ENCODE peak calls at places on chromosomes 7 and 10, in six cellular contexts. C is upper lobe of left lung, P is hepatocyte, T is colonic mucosa, Q is neural progenitor cell, G is psoas muscle. U is an unnamed sample.

GRCh38 chr7:102024769-102025391 is 207.5 kb downstream of the CUX1 start:
- DNase-seq in C (no peak), P (peak; percentile 83), T (peak; percentile 56), Q (peak; percentile 34), G (no peak), U (no peak)

GRCh38 chr7:30503273-30504212 is 1.1 kb downstream of the GGCT start:
- DNase-seq in C (no peak), P (no peak), T (no peak), Q (no peak), G (no peak), U (no peak)

GRCh38 chr7:4406288-4407058 is 275.6 kb upstream of the FOXK1 start:
- DNase-seq in C (no peak), P (no peak), T (no peak), Q (no peak), G (no peak), U (no peak)

GRCh38 chr7:50367098-50367497 is 62.6 kb downstream of the IKZF1 start:
- DNase-seq in C (no peak), P (no peak), T (no peak), Q (no peak), G (no peak), U (no peak)

GRCh38 chr10:84200537-84201243 is 6.4 kb downstream of the CDHR1 start:
- DNase-seq in C (no peak), P (no peak), T (peak; percentile 87), Q (no peak), G (no peak), U (no peak)

GRCh38 chr7:98755138-98755898 is 114.5 kb downstream of the TMEM130 start:
- DNase-seq in C (no peak), P (no peak), T (no peak), Q (peak; percentile 49), G (no peak), U (no peak)

GRCh38 chr7:155862088-155862487 is 49.8 kb upstream of the SHH start:
- DNase-seq in C (no peak), P (no peak), T (peak; percentile 4), Q (no peak), G (no peak), U (no peak)

GRCh38 chr10:580796-581195 is 108.7 kb downstream of the DIP2C start:
- DNase-seq in C (no peak), P (no peak), T (no peak), Q (no peak), G (no peak), U (peak; percentile 52)

GRCh38 chr7:117009705-117010361 is 56.5 kb downstream of the ST7 start:
- DNase-seq in C (no peak), P (no peak), T (no peak), Q (no peak), G (no peak), U (no peak)

GRCh38 chr7:46539892-46540483 is 618.9 kb upstream of the IGFBP3 start:
- DNase-seq in C (no peak), P (no peak), T (no peak), Q (no peak), G (no peak), U (no peak)

GRCh38 chr7:8120390-8121058 is 141.4 kb downstream of the ICA1 start:
- DNase-seq in C (no peak), P (no peak), T (no peak), Q (no peak), G (no peak), U (no peak)

GRCh38 chr10:86872757-86873156 is 84.7 kb downstream of the MMRN2 start:
- DNase-seq in C (peak; percentile 31), P (no peak), T (no peak), Q (peak; percentile 17), G (no peak), U (no peak)

GRCh38 chr10:132413226-132414205 is 16.5 kb downstream of the PWWP2B start:
- DNase-seq in C (no peak), P (no peak), T (no peak), Q (no peak), G (no peak), U (no peak)

GRCh38 chr7:42174391-42174848 is 62.6 kb downstream of the GLI3 start:
- DNase-seq in C (no peak), P (no peak), T (no peak), Q (no peak), G (peak; percentile 53), U (no peak)

GRCh38 chr10:129410688-129411087 is 56.4 kb upstream of the MGMT start:
- DNase-seq in C (no peak), P (no peak), T (peak; percentile 3), Q (no peak), G (no peak), U (no peak)

GRCh38 chr10:101670635-101671034 is 24.3 kb downstream of the FBXW4 start:
- DNase-seq in C (no peak), P (no peak), T (no peak), Q (no peak), G (no peak), U (no peak)

GRCh38 chr10:123034332-123034731 is 25.5 kb downstream of the ACADSB start:
- DNase-seq in C (no peak), P (peak; percentile 11), T (no peak), Q (no peak), G (no peak), U (no peak)

GRCh38 chr7:121138262-121138933 is 149.9 kb downstream of the CPED1 start:
- DNase-seq in C (no peak), P (no peak), T (no peak), Q (no peak), G (no peak), U (no peak)

GRCh38 chr10:94627511-94627910 is 56.0 kb upstream of the CYP2C18 start:
- DNase-seq in C (no peak), P (no peak), T (no peak), Q (no peak), G (no peak), U (no peak)

GRCh38 chr10:36280886-36281499 is 638.9 kb upstream of the FZD8 start:
- DNase-seq in C (no peak), P (no peak), T (no peak), Q (no peak), G (no peak), U (no peak)

GRCh38 chr10:124701881-124702656 is 42.1 kb downstream of the FAM53B start:
- DNase-seq in C (no peak), P (no peak), T (no peak), Q (no peak), G (peak; percentile 77), U (no peak)

GRCh38 chr10:124705021-124705740 is 39.0 kb downstream of the FAM53B start:
- DNase-seq in C (no peak), P (no peak), T (no peak), Q (no peak), G (peak; percentile 79), U (no peak)

GRCh38 chr10:124704428-124704805 is 39.8 kb downstream of the FAM53B start:
- DNase-seq in C (no peak), P (no peak), T (no peak), Q (no peak), G (no peak), U (no peak)

GRCh38 chr10:124703372-124703771 is 40.8 kb downstream of the FAM53B start:
- DNase-seq in C (no peak), P (no peak), T (no peak), Q (no peak), G (peak; percentile 50), U (no peak)

GRCh38 chr10:124703778-124704427 is 40.3 kb downstream of the FAM53B start:
- DNase-seq in C (no peak), P (no peak), T (peak; percentile 58), Q (no peak), G (peak; percentile 95), U (no peak)
- H3K4me1 ChIP-seq in C (peaks cover 93% of the 10 kb centered on the region), P (peaks cover 43% of the 10 kb centered on the region), T (peaks cover 21% of the 10 kb centered on the region), Q (peaks cover 17% of the 10 kb centered on the region), G (peaks cover 100% of the 10 kb centered on the region), U (peaks cover 99% of the 10 kb centered on the region)

DNA sequence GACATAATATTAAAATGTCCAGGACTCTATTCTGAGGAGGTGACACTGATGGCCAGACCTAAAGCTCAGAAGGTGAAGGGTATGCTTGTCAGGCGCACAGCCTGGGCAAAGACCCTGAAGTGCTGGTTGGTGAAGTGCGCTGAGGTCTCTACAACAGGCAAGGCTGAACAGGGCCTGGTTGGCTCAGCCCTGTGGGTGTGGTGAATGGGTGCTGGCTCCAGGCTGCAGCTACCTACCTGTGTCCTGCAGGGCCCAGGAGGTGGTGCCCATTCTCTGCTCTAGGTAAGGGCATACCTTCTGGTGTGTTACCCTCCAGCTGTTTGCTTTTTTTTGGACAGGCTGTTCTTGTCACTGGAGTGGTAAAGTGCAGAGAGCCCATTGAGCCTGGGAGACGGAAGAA is 85.1 kb downstream of the RAMP3 start:
- DNase-seq in C (no peak), P (no peak), T (no peak), Q (no peak), G (no peak), U (no peak)
- H3K4me1 ChIP-seq in C (peaks cover 8% of the 10 kb centered on the region), P (no peaks in the 10 kb centered on the region), T (no peaks in the 10 kb centered on the region), Q (no peaks in the 10 kb centered on the region), G (no peaks in the 10 kb centered on the region), U (no peaks in the 10 kb centered on the region)

DNA sequence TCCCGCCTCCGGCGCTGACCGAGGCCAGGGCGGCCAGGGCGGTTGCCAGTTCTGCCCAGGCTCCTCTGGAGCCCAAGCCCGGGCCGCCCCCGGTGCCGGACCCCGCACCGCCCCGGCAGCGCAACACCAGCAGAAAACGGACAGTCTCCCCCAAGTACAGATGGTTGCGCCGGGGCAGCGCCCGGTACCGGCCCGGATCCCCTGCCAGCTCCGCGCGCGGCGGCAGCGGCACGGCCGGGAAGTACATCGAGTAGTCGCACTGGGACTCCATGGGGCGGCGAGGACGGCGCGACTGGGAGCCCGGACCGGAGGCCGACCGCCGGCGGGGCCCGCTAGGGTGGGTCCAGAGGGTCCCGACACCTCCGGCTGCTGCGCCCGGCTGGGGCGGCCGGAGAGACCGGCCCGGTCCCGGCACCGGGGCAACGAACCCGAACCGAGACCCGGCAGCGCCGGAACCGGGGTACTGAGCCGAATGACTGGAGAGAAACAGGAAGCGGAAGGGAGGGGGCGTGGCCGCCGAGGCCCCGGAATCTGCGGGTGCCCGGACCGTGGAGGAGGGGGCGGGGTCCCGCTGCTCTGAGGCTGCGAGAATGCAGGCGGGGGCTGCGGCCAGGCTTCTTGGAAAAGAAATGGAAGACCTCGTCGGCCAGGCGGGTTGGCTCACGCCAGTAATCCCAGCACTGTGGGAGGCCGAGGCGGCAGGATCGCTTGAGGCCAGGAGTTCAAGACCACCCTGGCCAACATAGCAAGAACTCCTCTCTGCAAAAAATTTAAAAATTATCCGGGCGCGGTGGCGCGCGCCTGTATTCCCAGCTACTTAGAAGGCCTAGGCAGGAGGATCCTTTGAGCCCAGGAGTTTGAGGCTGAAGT is at the start of gene TRAPPC14:
- DNase-seq in C (peak; percentile 95), P (peak; percentile 95), T (peak; percentile 98), Q (peak; percentile 97), G (peak; percentile 95), U (peak; percentile 96)
- H3K4me1 ChIP-seq in C (peaks cover 25% of the 10 kb centered on the region), P (peaks cover 11% of the 10 kb centered on the region), T (peaks cover 31% of the 10 kb centered on the region), Q (no peaks in the 10 kb centered on the region), G (peaks cover 12% of the 10 kb centered on the region), U (peaks cover 55% of the 10 kb centered on the region)

DNA sequence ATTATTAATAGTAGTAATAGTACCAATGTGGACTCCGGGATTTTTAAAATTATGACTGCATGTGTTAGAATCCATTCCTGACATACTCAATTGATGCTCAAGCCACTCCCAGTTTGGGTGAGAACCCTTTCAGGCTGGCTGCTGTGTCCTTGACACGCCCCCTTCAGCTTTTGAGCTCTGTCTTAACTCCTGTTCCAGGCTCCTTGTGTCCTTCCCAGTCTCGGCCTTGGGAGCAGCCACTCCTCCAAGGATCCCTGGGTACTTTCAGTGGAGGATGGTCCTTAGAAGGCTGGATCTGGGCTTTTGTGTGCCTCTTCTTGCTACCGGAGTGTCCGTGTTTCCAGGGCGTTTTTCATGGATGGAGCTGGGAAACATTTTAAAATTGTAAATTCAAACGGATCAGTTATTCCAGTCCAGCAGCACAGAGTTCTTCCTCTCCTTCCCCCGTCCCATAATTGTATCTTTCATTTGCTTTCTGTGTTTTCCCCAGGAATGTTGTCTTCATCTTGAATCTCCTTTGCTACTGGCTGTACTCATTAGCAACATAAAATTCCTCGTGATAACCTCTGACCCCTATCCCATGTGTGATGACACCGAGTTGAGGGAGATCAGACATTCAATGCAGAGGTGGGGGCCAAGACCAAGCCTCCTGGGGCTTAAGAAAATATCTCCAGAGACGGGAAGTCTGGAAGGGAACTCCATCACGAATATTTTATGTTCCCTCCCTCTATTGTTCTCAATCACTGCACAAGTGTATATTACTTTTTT is 40.0 kb upstream of the PFKFB3 start:
- DNase-seq in C (no peak), P (peak; percentile 38), T (peak; percentile 43), Q (no peak), G (no peak), U (no peak)
- H3K4me1 ChIP-seq in C (peaks cover 18% of the 10 kb centered on the region), P (peaks cover 6% of the 10 kb centered on the region), T (no peaks in the 10 kb centered on the region), Q (peaks cover 14% of the 10 kb centered on the region), G (peaks cover 32% of the 10 kb centered on the region), U (peaks cover 34% of the 10 kb centered on the region)